ENCODE peak calls at places on chromosome 6, in five cellular contexts. One of them, this sample, is unnamed. For H3K4me1, the result is how much of the 10 kb centered on the place peaks cover.

GRCh38 chr6:166386111-166386510 is 3.4 kb upstream of the MPC1 start:
- DNase-seq in GM23338: no peak
- DNase-seq in CD8-positive, alpha-beta T cell: no peak
- DNase-seq in naive thymus-derived CD4-positive, alpha-beta T cell: no peak
- DNase-seq in DND-41: no peak
- DNase-seq in this sample: no peak

GRCh38 chr6:75488026-75488425 is 5.6 kb downstream of the FILIP1 start:
- DNase-seq in CD8-positive, alpha-beta T cell: no peak
- DNase-seq in naive thymus-derived CD4-positive, alpha-beta T cell: no peak
- DNase-seq in GM23338: no peak
- DNase-seq in DND-41: no peak
- DNase-seq in this sample: no peak

GRCh38 chr6:43809417-43810305 is 39.6 kb downstream of the VEGFA start:
- DNase-seq in naive thymus-derived CD4-positive, alpha-beta T cell: no peak
- DNase-seq in CD8-positive, alpha-beta T cell: no peak
- DNase-seq in GM23338: no peak
- DNase-seq in DND-41: no peak
- DNase-seq in this sample: no peak

GRCh38 chr6:157834549-157834948 is 11.5 kb downstream of the SNX9 start:
- DNase-seq in CD8-positive, alpha-beta T cell: no peak
- DNase-seq in DND-41: no peak
- DNase-seq in GM23338: no peak
- DNase-seq in naive thymus-derived CD4-positive, alpha-beta T cell: no peak
- DNase-seq in this sample: no peak

GRCh38 chr6:24287239-24287638 is 70.6 kb downstream of the DCDC2 start:
- DNase-seq in CD8-positive, alpha-beta T cell: no peak
- DNase-seq in naive thymus-derived CD4-positive, alpha-beta T cell: no peak
- DNase-seq in GM23338: no peak
- DNase-seq in DND-41: no peak
- DNase-seq in this sample: no peak

GRCh38 chr6:164887660-164888059 is 421.7 kb downstream of the C6orf118 start:
- DNase-seq in DND-41: no peak
- DNase-seq in CD8-positive, alpha-beta T cell: no peak
- DNase-seq in GM23338: no peak
- DNase-seq in naive thymus-derived CD4-positive, alpha-beta T cell: no peak
- DNase-seq in this sample: no peak

GRCh38 chr6:162474722-162475121 is 252.8 kb downstream of the PRKN start:
- DNase-seq in GM23338: no peak
- DNase-seq in DND-41: no peak
- DNase-seq in naive thymus-derived CD4-positive, alpha-beta T cell: no peak
- DNase-seq in CD8-positive, alpha-beta T cell: no peak
- DNase-seq in this sample: no peak

GRCh38 chr6:85451586-85452306 is 1.9 kb downstream of the NT5E start:
- DNase-seq in CD8-positive, alpha-beta T cell: no peak
- DNase-seq in GM23338: no peak
- DNase-seq in naive thymus-derived CD4-positive, alpha-beta T cell: no peak
- DNase-seq in DND-41: no peak
- DNase-seq in this sample: no peak

GRCh38 chr6:43373252-43373875 is 3.9 kb upstream of the ZNF318 start:
- DNase-seq in naive thymus-derived CD4-positive, alpha-beta T cell: no peak
- DNase-seq in CD8-positive, alpha-beta T cell: no peak
- DNase-seq in GM23338: no peak
- DNase-seq in DND-41: no peak
- DNase-seq in this sample: no peak

GRCh38 chr6:137148291-137149076 is 25.0 kb downstream of the IL22RA2 start:
- DNase-seq in DND-41: no peak
- DNase-seq in naive thymus-derived CD4-positive, alpha-beta T cell: no peak
- DNase-seq in CD8-positive, alpha-beta T cell: no peak
- DNase-seq in GM23338: no peak
- DNase-seq in this sample: no peak

GRCh38 chr6:161204866-161205557 is 68.8 kb downstream of the AGPAT4 start:
- DNase-seq in DND-41: no peak
- DNase-seq in CD8-positive, alpha-beta T cell: no peak
- DNase-seq in GM23338: no peak
- DNase-seq in naive thymus-derived CD4-positive, alpha-beta T cell: no peak
- DNase-seq in this sample: no peak

GRCh38 chr6:139713416-139713815 is 339.0 kb upstream of the CITED2 start:
- DNase-seq in CD8-positive, alpha-beta T cell: no peak
- DNase-seq in naive thymus-derived CD4-positive, alpha-beta T cell: no peak
- DNase-seq in DND-41: no peak
- DNase-seq in GM23338: no peak
- DNase-seq in this sample: no peak

GRCh38 chr6:74369556-74369993 is 673.6 kb downstream of the CD109 start:
- DNase-seq in CD8-positive, alpha-beta T cell: no peak
- DNase-seq in naive thymus-derived CD4-positive, alpha-beta T cell: no peak
- DNase-seq in DND-41: no peak
- DNase-seq in GM23338: no peak
- DNase-seq in this sample: no peak

GRCh38 chr6:35318200-35318844 is 20.7 kb downstream of the DEF6 start:
- DNase-seq in CD8-positive, alpha-beta T cell: no peak
- DNase-seq in GM23338: peak
- DNase-seq in naive thymus-derived CD4-positive, alpha-beta T cell: no peak
- DNase-seq in DND-41: no peak
- DNase-seq in this sample: no peak

GRCh38 chr6:107847844-107848802 is 24.0 kb upstream of the SCML4 start:
- DNase-seq in naive thymus-derived CD4-positive, alpha-beta T cell: peak
- DNase-seq in GM23338: peak
- DNase-seq in DND-41: peak
- DNase-seq in CD8-positive, alpha-beta T cell: peak
- DNase-seq in this sample: peak

GRCh38 chr6:100342830-100343229 is 121.9 kb downstream of the SIM1 start:
- DNase-seq in CD8-positive, alpha-beta T cell: no peak
- DNase-seq in GM23338: no peak
- DNase-seq in DND-41: no peak
- DNase-seq in naive thymus-derived CD4-positive, alpha-beta T cell: no peak
- DNase-seq in this sample: no peak

GRCh38 chr6:89023591-89024441 is 56.7 kb upstream of the PNRC1 start:
- DNase-seq in naive thymus-derived CD4-positive, alpha-beta T cell: no peak
- DNase-seq in DND-41: no peak
- DNase-seq in CD8-positive, alpha-beta T cell: no peak
- DNase-seq in GM23338: no peak
- DNase-seq in this sample: no peak

GRCh38 chr6:43493230-43493629 is 15.9 kb downstream of the TJAP1 start:
- DNase-seq in DND-41: no peak
- DNase-seq in CD8-positive, alpha-beta T cell: no peak
- DNase-seq in GM23338: no peak
- DNase-seq in naive thymus-derived CD4-positive, alpha-beta T cell: no peak
- DNase-seq in this sample: no peak

GRCh38 chr6:39772559-39773283 is 19.5 kb upstream of the DAAM2 start:
- DNase-seq in DND-41: no peak
- DNase-seq in CD8-positive, alpha-beta T cell: no peak
- DNase-seq in naive thymus-derived CD4-positive, alpha-beta T cell: no peak
- DNase-seq in GM23338: no peak
- DNase-seq in this sample: no peak

GRCh38 chr6:110509617-110510231 is 33.3 kb upstream of the SLC22A16 start:
- DNase-seq in CD8-positive, alpha-beta T cell: no peak
- DNase-seq in DND-41: no peak
- DNase-seq in naive thymus-derived CD4-positive, alpha-beta T cell: no peak
- DNase-seq in GM23338: no peak
- DNase-seq in this sample: no peak

GRCh38 chr6:65937982-65938381 is 231.0 kb upstream of the EYS start:
- DNase-seq in CD8-positive, alpha-beta T cell: no peak
- DNase-seq in DND-41: no peak
- DNase-seq in naive thymus-derived CD4-positive, alpha-beta T cell: no peak
- DNase-seq in GM23338: no peak
- DNase-seq in this sample: no peak

GRCh38 chr6:3756516-3757010 is 5.0 kb upstream of the PXDC1 start:
- DNase-seq in GM23338: no peak
- DNase-seq in naive thymus-derived CD4-positive, alpha-beta T cell: no peak
- DNase-seq in DND-41: no peak
- DNase-seq in CD8-positive, alpha-beta T cell: no peak
- DNase-seq in this sample: no peak
- H3K27ac ChIP-seq in GM23338: no peak
- H3K27ac ChIP-seq in naive thymus-derived CD4-positive, alpha-beta T cell: no peak
- H3K27ac ChIP-seq in DND-41: no peak
- H3K27ac ChIP-seq in CD8-positive, alpha-beta T cell: no peak
- H3K27ac ChIP-seq in this sample: no peak

GRCh38 chr6:49549691-49550412 is 616 bp upstream of the C6orf141 start:
- DNase-seq in GM23338: peak
- DNase-seq in DND-41: no peak
- DNase-seq in naive thymus-derived CD4-positive, alpha-beta T cell: no peak
- DNase-seq in CD8-positive, alpha-beta T cell: no peak
- DNase-seq in this sample: no peak

GRCh38 chr6:49551866-49552129 is 1.3 kb downstream of the C6orf141 start:
- DNase-seq in GM23338: no peak
- DNase-seq in naive thymus-derived CD4-positive, alpha-beta T cell: no peak
- DNase-seq in CD8-positive, alpha-beta T cell: no peak
- DNase-seq in DND-41: no peak
- DNase-seq in this sample: peak

GRCh38 chr6:49552596-49552995 is 2.1 kb downstream of the C6orf141 start:
- DNase-seq in naive thymus-derived CD4-positive, alpha-beta T cell: no peak
- DNase-seq in DND-41: no peak
- DNase-seq in CD8-positive, alpha-beta T cell: no peak
- DNase-seq in GM23338: no peak
- DNase-seq in this sample: no peak

GRCh38 chr6:49550413-49551125 is at the start of gene C6orf141:
- DNase-seq in DND-41: no peak
- DNase-seq in GM23338: peak
- DNase-seq in CD8-positive, alpha-beta T cell: no peak
- DNase-seq in naive thymus-derived CD4-positive, alpha-beta T cell: no peak
- DNase-seq in this sample: no peak

DNA sequence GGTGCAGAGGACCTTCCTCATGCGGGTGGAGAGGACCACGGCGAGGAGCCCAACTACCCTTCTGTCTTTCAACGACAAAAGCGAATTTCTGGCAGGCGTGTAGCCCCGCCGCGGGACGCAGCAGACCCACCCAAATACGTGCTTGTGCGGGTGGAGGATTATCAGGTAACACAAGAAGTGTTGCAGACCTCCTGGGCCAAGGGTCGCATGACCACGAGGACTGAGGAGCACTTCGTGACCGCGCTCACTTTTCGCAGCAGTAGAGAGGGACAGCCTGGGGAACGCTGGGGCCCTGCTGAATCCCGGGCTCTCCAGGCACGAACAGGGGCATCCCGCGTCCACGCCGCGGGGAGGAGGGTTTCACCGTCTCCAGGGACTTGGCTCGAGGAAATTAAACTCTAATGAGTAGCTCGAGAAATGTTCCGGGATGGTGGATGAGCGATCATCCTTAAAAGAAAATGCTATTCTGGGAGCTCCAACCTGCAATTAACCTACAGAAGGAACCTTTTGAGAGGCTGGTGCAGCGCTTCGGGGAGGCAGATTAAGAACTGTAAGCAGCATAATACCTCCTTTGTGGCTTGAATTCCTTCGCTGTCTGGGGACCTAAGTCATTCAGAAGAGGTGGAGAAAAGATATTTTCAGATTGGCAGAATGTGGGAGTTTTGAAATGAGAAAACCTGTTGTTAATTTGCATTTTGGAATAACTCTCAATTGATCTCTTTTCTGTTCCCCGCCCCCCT is 828 bp downstream of the C6orf141 start:
- DNase-seq in naive thymus-derived CD4-positive, alpha-beta T cell: no peak
- DNase-seq in CD8-positive, alpha-beta T cell: no peak
- DNase-seq in DND-41: no peak
- DNase-seq in GM23338: peak
- DNase-seq in this sample: no peak
- H3K4me3 ChIP-seq in naive thymus-derived CD4-positive, alpha-beta T cell: peak
- H3K4me3 ChIP-seq in CD8-positive, alpha-beta T cell: peak
- H3K4me3 ChIP-seq in DND-41: no peak
- H3K4me3 ChIP-seq in GM23338: peak
- H3K4me3 ChIP-seq in this sample: no peak

DNA sequence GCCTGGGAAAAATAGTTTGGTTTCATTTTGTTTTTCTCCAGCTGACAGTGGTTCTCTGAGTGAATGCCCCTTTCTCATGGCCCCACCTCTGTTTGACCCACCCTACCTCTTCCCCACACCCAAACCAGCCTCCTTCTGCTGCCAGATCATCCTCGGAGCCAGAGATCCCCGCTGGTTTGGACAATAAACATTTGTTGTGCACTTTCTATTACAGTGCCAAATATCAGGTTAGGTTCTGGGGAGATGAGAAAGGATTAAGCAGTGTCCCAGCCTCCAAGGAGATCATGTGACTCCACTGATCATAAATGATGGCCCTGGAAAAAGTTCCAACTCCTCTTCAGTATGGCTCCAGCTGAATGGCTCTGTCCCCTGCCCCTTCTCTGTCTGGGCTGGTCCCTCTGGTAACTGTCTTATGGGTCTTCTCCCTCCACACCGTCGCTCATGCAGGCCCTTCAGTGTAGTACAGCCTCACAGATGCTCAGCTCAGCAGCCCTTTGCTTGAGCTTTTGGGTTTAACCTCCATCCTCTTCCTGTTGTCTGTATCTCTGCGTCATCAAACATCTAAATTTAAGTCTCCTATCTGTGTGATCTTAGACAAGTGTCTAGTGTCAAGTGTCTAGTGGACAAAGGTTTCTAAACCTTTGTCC is 17.1 kb upstream of the SERPINB1 start:
- DNase-seq in DND-41: no peak
- DNase-seq in CD8-positive, alpha-beta T cell: peak
- DNase-seq in GM23338: no peak
- DNase-seq in naive thymus-derived CD4-positive, alpha-beta T cell: peak
- DNase-seq in this sample: peak
- H3K4me1 ChIP-seq in DND-41: under half
- H3K4me1 ChIP-seq in CD8-positive, alpha-beta T cell: half or more
- H3K4me1 ChIP-seq in GM23338: under half
- H3K4me1 ChIP-seq in naive thymus-derived CD4-positive, alpha-beta T cell: half or more
- H3K4me1 ChIP-seq in this sample: half or more

GRCh38 chr6:49826743-49827406 is 39.5 kb downstream of the CRISP1 start:
- DNase-seq in CD8-positive, alpha-beta T cell: no peak
- DNase-seq in naive thymus-derived CD4-positive, alpha-beta T cell: no peak
- DNase-seq in DND-41: no peak
- DNase-seq in GM23338: no peak
- DNase-seq in this sample: no peak
- H3K27ac ChIP-seq in CD8-positive, alpha-beta T cell: no peak
- H3K27ac ChIP-seq in naive thymus-derived CD4-positive, alpha-beta T cell: no peak
- H3K27ac ChIP-seq in DND-41: no peak
- H3K27ac ChIP-seq in GM23338: no peak
- H3K27ac ChIP-seq in this sample: no peak

DNA sequence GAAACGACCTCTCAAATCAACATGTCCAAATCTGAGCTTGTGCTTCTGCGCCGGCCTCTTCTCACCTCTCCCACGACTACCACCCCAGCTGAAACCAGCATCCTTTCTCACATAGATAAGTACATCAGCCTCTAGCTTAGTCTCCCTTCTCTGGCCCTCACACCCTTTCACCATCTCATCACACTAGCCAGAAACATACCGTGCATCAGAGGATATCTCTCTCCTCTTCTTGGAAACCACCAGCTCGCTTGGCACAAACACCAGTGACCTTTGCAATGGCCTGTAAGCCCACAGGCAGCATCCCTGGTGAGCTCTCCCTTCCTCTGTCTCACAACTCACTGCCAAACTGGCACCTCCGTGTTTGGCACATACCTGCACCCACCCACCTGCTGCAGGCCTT is 291.8 kb downstream of the EYA4 start:
- DNase-seq in naive thymus-derived CD4-positive, alpha-beta T cell: no peak
- DNase-seq in GM23338: no peak
- DNase-seq in DND-41: no peak
- DNase-seq in CD8-positive, alpha-beta T cell: no peak
- DNase-seq in this sample: no peak
- H3K4me3 ChIP-seq in naive thymus-derived CD4-positive, alpha-beta T cell: no peak
- H3K4me3 ChIP-seq in GM23338: no peak
- H3K4me3 ChIP-seq in DND-41: no peak
- H3K4me3 ChIP-seq in CD8-positive, alpha-beta T cell: no peak
- H3K4me3 ChIP-seq in this sample: no peak

This sample was measured in CD4-positive, CD25-positive, alpha-beta regulatory T cell.